ENCODE peak calls at places on chromosomes 2 and 18, in seven cellular contexts. W, Y, D, H, C, T and O are unnamed samples.

GRCh38 chr2:69483696-69484095 is 46.5 kb upstream of the NFU1 start:
- DNase-seq in W (no peak), Y (peak), D (peak), H (no peak), C (no peak), T (no peak), O (no peak)

GRCh38 chr2:179884193-179884592 is 22.8 kb upstream of the ZNF385B start:
- DNase-seq in W (no peak), Y (no peak), D (no peak), H (no peak), C (peak), T (no peak), O (no peak)

GRCh38 chr2:215280326-215280725 is 31.5 kb upstream of the ATIC start:
- DNase-seq in W (no peak), Y (no peak), D (no peak), H (no peak), C (peak), T (no peak), O (peak)

GRCh38 chr2:13227543-13227942 is 510.8 kb downstream of the TRIB2 start:
- DNase-seq in W (no peak), Y (no peak), D (no peak), H (no peak), C (no peak), T (no peak), O (no peak)

GRCh38 chr2:208335-208734 is 55.5 kb downstream of the SH3YL1 start:
- DNase-seq in W (no peak), Y (no peak), D (no peak), H (no peak), C (no peak), T (no peak), O (no peak)

GRCh38 chr2:152611458-152612231 is 105.6 kb downstream of the PRPF40A start:
- DNase-seq in W (peak), Y (no peak), D (peak), H (no peak), C (no peak), T (no peak), O (peak)

GRCh38 chr2:147649288-147649687 is 195.5 kb upstream of the ACVR2A start:
- DNase-seq in W (no peak), Y (no peak), D (no peak), H (no peak), C (no peak), T (no peak), O (no peak)

GRCh38 chr18:44733069-44733753 is 52.5 kb downstream of the SETBP1 start:
- DNase-seq in W (no peak), Y (no peak), D (peak), H (no peak), C (no peak), T (no peak), O (no peak)

GRCh38 chr18:24488824-24489493 is 28.5 kb downstream of the HRH4 start:
- DNase-seq in W (peak), Y (peak), D (peak), H (no peak), C (no peak), T (no peak), O (peak)

GRCh38 chr2:38668787-38669479 is 3.0 kb downstream of the GALM start:
- DNase-seq in W (no peak), Y (no peak), D (no peak), H (no peak), C (no peak), T (no peak), O (peak)

GRCh38 chr2:226655871-226656270 is 143.7 kb downstream of the IRS1 start:
- DNase-seq in W (no peak), Y (no peak), D (peak), H (no peak), C (no peak), T (no peak), O (no peak)

GRCh38 chr18:34709631-34710429 is at the start of gene DTNA:
- DNase-seq in W (no peak), Y (no peak), D (no peak), H (no peak), C (no peak), T (no peak), O (no peak)

GRCh38 chr2:18425186-18425585 is 135.3 kb downstream of the RDH14 start:
- DNase-seq in W (no peak), Y (no peak), D (no peak), H (no peak), C (no peak), T (no peak), O (no peak)

GRCh38 chr18:77114564-77115391 is 17.8 kb downstream of the MBP start:
- DNase-seq in W (no peak), Y (peak), D (peak), H (peak), C (peak), T (peak), O (peak)

GRCh38 chr18:74221081-74221480 is 70.7 kb downstream of the CYB5A start:
- DNase-seq in W (no peak), Y (no peak), D (no peak), H (no peak), C (no peak), T (no peak), O (no peak)

GRCh38 chr18:74215863-74216262 is 67.5 kb downstream of the TIMM21 start:
- DNase-seq in W (no peak), Y (no peak), D (no peak), H (no peak), C (no peak), T (no peak), O (no peak)

GRCh38 chr18:74216661-74217110 is 68.4 kb downstream of the TIMM21 start:
- DNase-seq in W (no peak), Y (no peak), D (no peak), H (no peak), C (no peak), T (no peak), O (no peak)

GRCh38 chr18:74219056-74219455 is 70.7 kb downstream of the TIMM21 start:
- DNase-seq in W (no peak), Y (no peak), D (no peak), H (no peak), C (no peak), T (no peak), O (no peak)

GRCh38 chr18:74217476-74218143 is 69.3 kb downstream of the TIMM21 start:
- DNase-seq in W (no peak), Y (no peak), D (no peak), H (no peak), C (no peak), T (no peak), O (no peak)
- TF ChIP-seq POLR2A in W (no peak), Y (no peak), D (no peak), H (no peak), C (no peak), T (no peak), O (no peak)

DNA sequence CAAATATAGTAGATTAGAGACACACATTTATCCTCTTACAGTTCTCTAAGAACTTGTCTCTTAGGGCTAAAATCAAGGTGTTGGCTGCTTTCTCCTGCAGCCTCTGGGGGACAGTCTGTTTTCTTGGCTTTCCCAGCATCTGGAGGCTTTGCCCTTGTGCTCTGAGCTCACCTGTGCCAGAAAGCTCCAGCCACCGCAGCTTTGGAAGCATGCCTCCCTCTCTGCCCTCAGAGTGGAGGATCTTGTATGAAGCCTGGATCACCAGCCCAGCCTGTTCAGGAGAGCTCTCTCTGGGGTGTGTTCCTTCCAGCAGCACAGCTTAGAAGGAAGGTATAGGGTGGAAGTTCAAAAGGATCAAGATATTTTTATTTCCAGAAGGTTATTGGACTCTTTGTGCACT is 53.1 kb upstream of the TPO start:
- DNase-seq in W (no peak), Y (no peak), D (no peak), H (no peak), C (no peak), T (no peak), O (no peak)
- TF ChIP-seq POLR2A in W (no peak), Y (no peak), D (no peak), H (no peak), C (no peak), T (no peak), O (no peak)

GRCh38 chr18:65458871-65459270 is 291.9 kb upstream of the CDH7 start:
- DNase-seq in W (no peak), Y (no peak), D (no peak), H (no peak), C (no peak), T (no peak), O (no peak)
- TF ChIP-seq POLR2A in W (no peak), Y (no peak), D (no peak), H (no peak), C (no peak), T (no peak), O (no peak)

GRCh38 chr2:27282892-27283291 is 663 bp downstream of the TRIM54 start:
- DNase-seq in W (no peak), Y (peak), D (peak), H (no peak), C (no peak), T (no peak), O (no peak)
- TF ChIP-seq POLR2A in W (no peak), Y (no peak), D (no peak), H (no peak), C (no peak), T (no peak), O (no peak)

DNA sequence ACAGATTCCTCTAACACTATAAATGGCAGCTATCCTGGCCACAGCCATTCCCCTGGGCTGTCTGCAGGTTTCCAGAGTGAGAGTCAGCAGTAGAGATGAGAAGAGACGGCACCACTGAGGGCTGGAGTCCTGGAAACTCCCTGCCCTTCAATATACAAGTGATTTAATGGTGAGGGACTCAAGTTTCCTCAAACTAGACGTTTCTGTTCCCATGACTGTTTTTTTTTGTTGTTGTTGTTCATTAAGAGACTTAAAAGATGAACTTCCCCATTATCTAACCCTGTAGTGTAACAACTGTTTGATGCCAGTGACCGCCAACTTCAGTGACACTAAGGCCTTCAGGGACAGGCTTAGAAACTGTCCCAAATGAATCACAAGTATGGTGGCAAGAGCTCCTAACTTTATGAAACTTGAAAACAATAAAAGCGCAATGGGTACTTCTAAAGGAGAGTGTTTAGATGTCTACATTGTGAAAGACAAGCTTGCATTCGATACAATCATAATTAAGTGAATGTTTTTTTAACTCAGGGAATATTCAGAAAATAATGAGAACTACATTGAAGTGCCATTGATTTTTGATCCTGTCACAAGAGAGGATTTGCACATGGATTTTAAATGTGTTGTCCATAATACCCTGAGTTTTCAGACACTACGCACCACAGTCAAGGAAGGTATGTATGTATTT is 34.0 kb downstream of the IL1R2 start:
- DNase-seq in W (no peak), Y (no peak), D (no peak), H (no peak), C (no peak), T (no peak), O (no peak)
- TF ChIP-seq POLR2A in W (no peak), Y (no peak), D (no peak), H (no peak), C (no peak), T (no peak), O (no peak)

GRCh38 chr2:119223521-119224390 is at the start of gene STEAP3:
- DNase-seq in W (peak), Y (peak), D (peak), H (peak), C (peak), T (peak), O (peak)
- TF ChIP-seq POLR2A in W (peak), Y (peak), D (peak), H (no peak), C (no peak), T (peak), O (peak)

GRCh38 chr2:188975497-188976102 is 1.4 kb downstream of the COL3A1 start:
- DNase-seq in W (no peak), Y (no peak), D (no peak), H (peak), C (no peak), T (no peak), O (no peak)
- TF ChIP-seq POLR2A in W (no peak), Y (no peak), D (no peak), H (peak), C (no peak), T (peak), O (no peak)